ENCODE peak calls at places on chromosome 11, in nine cellular contexts. K, B, F, Y, C, G, V, Q and A are unnamed samples. For H3K9me3 and H3K4me1, the result is how much of the 10 kb centered on the place peaks cover.

GRCh38 chr11:78030429-78031325 is 7.6 kb upstream of the KCTD14 start:
- DNase-seq in K (peak), G (no peak), V (peak), Y (peak), C (no peak), Q (peak), B (peak), F (no peak), A (no peak)

GRCh38 chr11:92707173-92707619 is 262.3 kb upstream of the MTNR1B start:
- DNase-seq in Y (no peak), V (no peak), B (no peak), K (no peak), Q (no peak), F (no peak), G (no peak), C (no peak), A (no peak)

GRCh38 chr11:29300441-29300840 is 716.4 kb downstream of the KCNA4 start:
- DNase-seq in G (no peak), K (peak), C (no peak), V (no peak), Y (no peak), Q (no peak), B (no peak), F (no peak), A (no peak)

GRCh38 chr11:100851129-100851528 is 164.0 kb downstream of the ARHGAP42 start:
- DNase-seq in V (no peak), F (no peak), C (no peak), Q (no peak), Y (no peak), G (no peak), K (no peak), B (no peak), A (no peak)

GRCh38 chr11:16909375-16910035 is 104.7 kb downstream of the PLEKHA7 start:
- DNase-seq in C (no peak), Q (no peak), G (no peak), V (no peak), K (no peak), B (no peak), Y (no peak), F (no peak), A (no peak)

GRCh38 chr11:18721576-18722292 is 4.3 kb downstream of the IGSF22 start:
- DNase-seq in F (peak), Y (peak), K (peak), G (peak), V (peak), B (peak), C (no peak), Q (peak), A (no peak)

GRCh38 chr11:47148274-47148673 is 28.4 kb downstream of the ARFGAP2 start:
- DNase-seq in V (no peak), K (no peak), G (no peak), F (no peak), C (no peak), Q (no peak), B (no peak), Y (no peak), A (no peak)

GRCh38 chr11:128924618-128925017 is 18.1 kb downstream of the TP53AIP1 start:
- DNase-seq in B (no peak), Q (no peak), F (peak), Y (no peak), K (no peak), V (no peak), C (no peak), G (no peak), A (no peak)

GRCh38 chr11:122649133-122649532 is 6.4 kb upstream of the UBASH3B start:
- DNase-seq in B (no peak), K (no peak), G (no peak), C (no peak), V (no peak), Q (no peak), Y (no peak), F (no peak), A (no peak)

GRCh38 chr11:3605721-3606324 is 36.0 kb downstream of the ART5 start:
- DNase-seq in C (no peak), Y (no peak), B (no peak), K (no peak), V (no peak), Q (peak), F (no peak), G (no peak), A (no peak)

GRCh38 chr11:126011220-126011619 is 51.4 kb downstream of the CDON start:
- DNase-seq in V (peak), B (no peak), F (no peak), Q (no peak), K (no peak), Y (no peak), C (no peak), G (no peak), A (no peak)

GRCh38 chr11:111942826-111943225 is 5.7 kb downstream of the DIXDC1 start:
- DNase-seq in G (no peak), B (no peak), K (no peak), Q (no peak), V (no peak), F (no peak), C (no peak), Y (no peak), A (no peak)

GRCh38 chr11:36326524-36327419 is 30.7 kb downstream of the PRR5L start:
- DNase-seq in Q (no peak), Y (no peak), C (no peak), F (no peak), K (no peak), B (no peak), G (no peak), V (no peak), A (no peak)

GRCh38 chr11:123103326-123103980 is 41.5 kb upstream of the HSPA8 start:
- DNase-seq in K (peak), Y (peak), Q (no peak), G (peak), B (peak), C (peak), V (peak), F (no peak), A (peak)

GRCh38 chr11:68838572-68838964 is 3.1 kb downstream of the CPT1A start:
- DNase-seq in Y (no peak), F (no peak), C (no peak), B (peak), V (no peak), K (peak), Q (no peak), G (peak), A (peak)

GRCh38 chr11:68835749-68836148 is 6.0 kb downstream of the CPT1A start:
- DNase-seq in V (no peak), Y (no peak), F (no peak), C (no peak), K (no peak), B (no peak), Q (peak), G (no peak), A (no peak)

GRCh38 chr11:68839953-68840641 is 1.6 kb downstream of the CPT1A start:
- DNase-seq in C (no peak), Q (no peak), F (no peak), K (peak), B (peak), Y (no peak), V (peak), G (no peak), A (no peak)

GRCh38 chr11:68839054-68839865 is 2.5 kb downstream of the CPT1A start:
- DNase-seq in G (peak), Q (peak), B (peak), K (peak), V (peak), Y (peak), F (peak), C (peak), A (peak)

GRCh38 chr11:68837583-68838571 is 3.8 kb downstream of the CPT1A start:
- DNase-seq in Y (no peak), F (no peak), Q (no peak), G (no peak), C (no peak), V (no peak), K (no peak), B (peak), A (no peak)
- H3K4me3 ChIP-seq in Y (no peak), F (peak), Q (peak), G (peak), C (no peak), V (no peak), K (no peak), B (no peak), A (peak)

DNA sequence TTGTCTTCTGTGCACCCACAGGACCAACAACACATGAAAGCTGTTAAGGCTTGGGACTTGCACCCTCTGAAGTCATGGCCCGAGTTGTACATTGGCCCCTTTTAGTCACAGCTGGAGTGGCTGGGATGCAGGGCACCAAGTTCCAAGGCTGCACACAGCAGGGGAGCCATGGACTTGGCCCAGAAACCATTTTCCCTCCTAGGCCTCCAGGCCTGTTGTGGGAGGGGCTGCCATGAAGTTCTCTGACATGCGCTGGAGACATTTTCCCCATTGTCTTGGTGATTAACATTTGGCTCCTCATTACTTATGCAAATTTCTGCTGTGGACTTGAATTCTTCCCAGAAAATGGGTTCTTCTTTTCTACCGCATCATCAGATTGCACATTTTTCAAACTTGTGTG is 48.8 kb upstream of the GLYAT start:
- DNase-seq in K (no peak), Q (no peak), B (no peak), G (no peak), C (no peak), F (no peak), V (no peak), Y (no peak), A (no peak)
- H3K9me3 ChIP-seq in K (under half), Q (under half), B (under half), G (under half), C (under half), F (under half), V (under half), Y (under half), A (under half)

GRCh38 chr11:130166457-130166784 is 6.8 kb downstream of the ST14 start:
- DNase-seq in F (no peak), V (no peak), B (no peak), G (no peak), C (no peak), Q (peak), Y (peak), K (peak), A (no peak)

GRCh38 chr11:130164221-130164570 is 4.6 kb downstream of the ST14 start:
- DNase-seq in G (no peak), K (no peak), C (no peak), V (no peak), B (no peak), Q (no peak), F (no peak), Y (no peak), A (no peak)

GRCh38 chr11:130168105-130168504 is 8.5 kb downstream of the ST14 start:
- DNase-seq in C (no peak), F (no peak), B (no peak), Q (no peak), K (no peak), Y (no peak), G (no peak), V (no peak), A (no peak)

GRCh38 chr11:130163346-130164220 is 4.0 kb downstream of the ST14 start:
- DNase-seq in K (no peak), V (no peak), Q (peak), B (peak), C (no peak), F (no peak), Y (peak), G (no peak), A (peak)

DNA sequence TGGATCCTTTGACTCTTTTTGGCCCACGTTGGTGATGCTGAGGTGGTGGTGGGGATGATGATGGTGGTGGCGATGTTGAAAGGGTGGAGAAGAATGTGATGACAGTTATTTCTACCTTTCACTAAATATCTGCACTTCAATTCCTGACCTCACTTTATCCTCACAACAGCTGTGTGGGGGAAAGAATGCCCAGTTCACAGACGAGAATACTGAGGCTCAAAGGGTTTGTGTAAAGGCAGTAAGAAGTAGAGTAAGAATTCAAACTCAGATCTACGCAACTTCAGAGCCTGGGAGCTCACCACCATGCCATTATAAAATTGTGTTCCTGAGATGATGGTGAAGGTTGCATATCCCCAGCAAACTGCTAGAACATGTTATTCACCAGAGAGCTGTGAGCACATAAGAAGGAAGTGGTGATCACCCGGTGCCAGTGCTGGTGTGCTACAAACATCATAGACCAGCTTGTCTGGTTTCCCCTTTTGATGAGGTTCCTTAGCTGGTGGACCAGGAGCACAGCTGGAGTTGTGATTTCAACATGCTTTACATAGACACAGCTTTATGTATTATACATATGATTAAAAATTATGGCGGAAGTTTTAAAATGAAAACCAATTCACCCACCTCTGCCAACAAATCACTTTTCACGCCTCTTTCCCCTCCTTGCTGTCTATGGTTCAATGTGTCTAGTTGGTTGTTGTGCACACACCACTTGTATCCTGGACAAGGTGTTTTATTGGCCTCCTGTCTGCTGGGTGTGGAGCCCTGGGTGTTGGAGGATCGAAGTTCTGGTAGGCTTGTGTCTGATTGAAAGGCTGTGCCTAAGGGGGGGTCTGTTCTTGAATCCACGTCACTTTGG is 6.2 kb downstream of the ST14 start:
- DNase-seq in C (no peak), B (no peak), F (no peak), Q (no peak), V (no peak), G (no peak), K (no peak), Y (no peak), A (peak)
- H3K4me1 ChIP-seq in C (under half), B (under half), F (half or more), Q (half or more), V (under half), G (under half), K (under half), Y (under half), A (under half)

GRCh38 chr11:124751741-124752470 is at the start of gene VSIG2:
- DNase-seq in Y (no peak), K (no peak), F (peak), C (no peak), V (no peak), B (peak), Q (peak), G (no peak), A (no peak)
- H3K4me3 ChIP-seq in Y (no peak), K (no peak), F (no peak), C (no peak), V (no peak), B (no peak), Q (peak), G (no peak), A (no peak)

GRCh38 chr11:37572491-37573171 is 974.6 kb upstream of the RAG2 start:
- DNase-seq in Q (no peak), K (no peak), Y (no peak), V (no peak), G (no peak), C (no peak), B (no peak), F (no peak), A (no peak)

GRCh38 chr11:37571248-37571647 is 973.2 kb upstream of the RAG2 start:
- DNase-seq in C (no peak), V (no peak), K (no peak), Q (no peak), G (no peak), B (no peak), Y (no peak), F (no peak), A (no peak)

GRCh38 chr11:37574361-37574760 is 976.3 kb upstream of the RAG2 start:
- DNase-seq in V (no peak), F (no peak), Y (no peak), Q (no peak), C (no peak), K (no peak), B (no peak), G (no peak), A (no peak)
- H3K9me3 ChIP-seq in V (under half), F (under half), Y (under half), Q (under half), C (under half), K (under half), B (under half), G (under half), A (under half)